ENCODE peak calls at places on chromosome 19, in four cellular contexts. F, J, B and Z are unnamed samples.

GRCh38 chr19:4288091-4288777 is 9.2 kb downstream of the SHD start:
- DNase-seq in F (no peak), J (no peak), B (no peak), Z (peak; percentile 59)

GRCh38 chr19:14218615-14219330 is 12.8 kb upstream of the ADGRL1 start:
- DNase-seq in F (no peak), J (no peak), B (no peak), Z (no peak)

GRCh38 chr19:35628264-35628564 is 622 bp upstream of the RBM42 start:
- DNase-seq in F (no peak), J (no peak), B (no peak), Z (no peak)

GRCh38 chr19:12689581-12690216 is 1.9 kb downstream of the GNG14 start:
- DNase-seq in F (no peak), J (no peak), B (no peak), Z (no peak)

GRCh38 chr19:22882797-22883196 is 50.7 kb downstream of the ZNF723 start:
- DNase-seq in F (peak; percentile 13), J (peak; percentile 13), B (peak; percentile 2), Z (peak; percentile 78)

GRCh38 chr19:52962394-52963228 is at the start of gene ZNF816:
- DNase-seq in F (peak; percentile 88), J (peak; percentile 98), B (peak; percentile 99), Z (peak; percentile 100)

GRCh38 chr19:45506246-45506990 is 861 bp upstream of the VASP start:
- DNase-seq in F (peak; percentile 88), J (peak; percentile 97), B (peak; percentile 96), Z (peak; percentile 98)

GRCh38 chr19:37389234-37389633 is 18.3 kb downstream of the ZNF527 start:
- DNase-seq in F (no peak), J (no peak), B (no peak), Z (no peak)

GRCh38 chr19:5145521-5146511 is 176.9 kb downstream of the KDM4B start:
- DNase-seq in F (no peak), J (no peak), B (no peak), Z (no peak)

GRCh38 chr19:30564551-30565011 is 192.4 kb downstream of the ZNF536 start:
- DNase-seq in F (no peak), J (no peak), B (no peak), Z (peak; percentile 55)

GRCh38 chr19:19329199-19329598 is 8.6 kb downstream of the MAU2 start:
- DNase-seq in F (no peak), J (no peak), B (no peak), Z (no peak)

GRCh38 chr19:18514800-18515682 is 6.8 kb downstream of the ELL start:
- DNase-seq in F (peak; percentile 67), J (peak; percentile 92), B (no peak), Z (no peak)

DNA sequence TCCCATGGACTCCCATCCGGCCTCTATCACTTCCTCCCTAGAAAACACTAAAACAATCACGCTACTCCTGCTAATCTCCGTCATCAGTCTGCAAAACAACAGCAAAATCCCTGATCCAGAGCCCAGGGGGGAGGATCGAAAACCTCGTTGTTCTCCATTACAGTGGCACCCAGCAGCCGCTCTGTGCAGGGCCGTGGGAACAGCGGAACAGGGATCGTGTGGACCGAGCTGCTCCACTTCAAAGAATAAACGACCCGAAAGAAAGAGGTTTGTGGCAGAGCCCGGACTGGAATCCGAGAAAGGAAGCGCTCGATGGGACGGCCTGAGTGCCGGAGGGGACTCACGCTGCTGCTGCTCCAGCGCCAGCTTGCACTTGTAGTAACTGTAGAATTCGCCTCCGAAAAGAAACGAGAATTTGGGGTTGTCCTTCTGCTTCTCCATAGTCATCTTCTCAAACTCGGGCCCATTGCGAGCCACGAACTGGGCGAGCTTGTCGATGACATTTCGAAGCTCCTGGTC is 652 bp downstream of the CHERP start:
- DNase-seq in F (peak; percentile 11), J (peak; percentile 37), B (peak; percentile 51), Z (peak; percentile 48)
- H4K20me1 ChIP-seq in F (peaks cover 48% of the 10 kb centered on the region), J (peaks cover 25% of the 10 kb centered on the region), B (peaks cover 43% of the 10 kb centered on the region), Z (peaks cover 39% of the 10 kb centered on the region)

DNA sequence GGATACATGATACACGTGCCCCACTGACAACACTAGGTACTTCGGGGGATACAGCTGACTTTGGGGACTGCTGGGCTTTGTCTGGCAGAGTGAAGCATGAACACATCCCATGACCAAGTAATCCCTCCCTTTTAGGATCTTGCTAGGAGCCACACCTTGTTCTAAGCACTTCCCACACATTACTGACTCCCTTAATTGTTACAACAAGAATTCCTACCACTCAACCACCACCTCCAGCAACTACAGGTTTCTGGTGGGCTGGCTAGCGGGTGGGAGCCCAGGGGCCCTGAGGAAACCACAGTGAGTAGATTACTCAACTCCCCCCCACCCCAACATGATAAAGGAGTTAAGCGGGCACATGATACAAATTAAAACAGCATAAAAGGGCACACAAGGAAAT is 7.2 kb upstream of the SLC35E1 start:
- DNase-seq in F (no peak), J (no peak), B (no peak), Z (no peak)
- H3K4me1 ChIP-seq in F (peaks cover 9% of the 10 kb centered on the region), J (peaks cover 8% of the 10 kb centered on the region), B (peaks cover 7% of the 10 kb centered on the region), Z (peaks cover 12% of the 10 kb centered on the region)

GRCh38 chr19:46741447-46741846 is 4.4 kb upstream of the FKRP start:
- DNase-seq in F (no peak), J (no peak), B (no peak), Z (peak; percentile 32)

GRCh38 chr19:46736544-46737274 is 9.1 kb upstream of the FKRP start:
- DNase-seq in F (no peak), J (no peak), B (peak; percentile 52), Z (no peak)

GRCh38 chr19:46737275-46737654 is 8.6 kb upstream of the FKRP start:
- DNase-seq in F (no peak), J (no peak), B (no peak), Z (no peak)

GRCh38 chr19:46737761-46738171 is 8.1 kb upstream of the FKRP start:
- DNase-seq in F (no peak), J (no peak), B (no peak), Z (no peak)

GRCh38 chr19:46739290-46739771 is 6.5 kb upstream of the FKRP start:
- DNase-seq in F (no peak), J (no peak), B (no peak), Z (no peak)
- H4K20me1 ChIP-seq in F (peaks cover 86% of the 10 kb centered on the region), J (peaks cover 77% of the 10 kb centered on the region), B (peaks cover 85% of the 10 kb centered on the region), Z (peaks cover 69% of the 10 kb centered on the region)

GRCh38 chr19:42280761-42281174 is 11.7 kb downstream of the CIC start:
- DNase-seq in F (peak; percentile 17), J (no peak), B (peak; percentile 51), Z (no peak)
- H3K4me1 ChIP-seq in F (peaks cover 53% of the 10 kb centered on the region), J (peaks cover 62% of the 10 kb centered on the region), B (peaks cover 44% of the 10 kb centered on the region), Z (peaks cover 32% of the 10 kb centered on the region)